ENCODE peak calls at places on chromosome 20, in seven cellular contexts. U, O, A, T, G, L and H are unnamed samples.

GRCh38 chr20:37449276-37449675 is 71.8 kb upstream of the NNAT start:
- DNase-seq in U (no peak), O (no peak), A (no peak), T (no peak), G (no peak), L (no peak), H (no peak)

GRCh38 chr20:48205786-48206185 is 420.5 kb upstream of the SULF2 start:
- DNase-seq in U (no peak), O (no peak), A (no peak), T (no peak), G (no peak), L (no peak), H (no peak)

GRCh38 chr20:15842872-15843271 is 730.4 kb downstream of the KIF16B start:
- DNase-seq in U (no peak), O (peak; percentile 29), A (no peak), T (no peak), G (no peak), L (peak; percentile 19), H (no peak)

GRCh38 chr20:47921306-47922279 is 136.3 kb upstream of the SULF2 start:
- DNase-seq in U (no peak), O (no peak), A (no peak), T (no peak), G (no peak), L (no peak), H (no peak)

GRCh38 chr20:2292711-2293110 is 3.1 kb upstream of the TGM3 start:
- DNase-seq in U (no peak), O (no peak), A (no peak), T (no peak), G (no peak), L (no peak), H (no peak)

GRCh38 chr20:23244207-23244915 is 106.2 kb upstream of the NXT1 start:
- DNase-seq in U (no peak), O (no peak), A (no peak), T (no peak), G (no peak), L (no peak), H (no peak)

GRCh38 chr20:5234978-5235377 is 81.8 kb downstream of the PROKR2 start:
- DNase-seq in U (no peak), O (no peak), A (no peak), T (no peak), G (no peak), L (peak; percentile 40), H (no peak)

GRCh38 chr20:48975955-48976354 is 54.4 kb downstream of the ARFGEF2 start:
- DNase-seq in U (no peak), O (no peak), A (no peak), T (no peak), G (no peak), L (peak; percentile 34), H (no peak)

GRCh38 chr20:23186808-23187207 is 100.7 kb upstream of the CD93 start:
- DNase-seq in U (no peak), O (no peak), A (no peak), T (no peak), G (no peak), L (no peak), H (no peak)

GRCh38 chr20:24890286-24890685 is 58.8 kb upstream of the CST7 start:
- DNase-seq in U (no peak), O (no peak), A (no peak), T (no peak), G (no peak), L (no peak), H (no peak)

GRCh38 chr20:37999526-38000263 is 33.6 kb downstream of the TTI1 start:
- DNase-seq in U (no peak), O (no peak), A (no peak), T (no peak), G (no peak), L (no peak), H (no peak)

GRCh38 chr20:32456869-32457421 is 98.8 kb downstream of the ASXL1 start:
- DNase-seq in U (peak; percentile 22), O (peak; percentile 71), A (peak; percentile 33), T (no peak), G (peak; percentile 95), L (peak; percentile 76), H (no peak)

GRCh38 chr20:38633577-38634093 is 32.0 kb downstream of the ARHGAP40 start:
- DNase-seq in U (peak; percentile 24), O (peak; percentile 72), A (no peak), T (peak; percentile 61), G (peak; percentile 76), L (peak; percentile 51), H (no peak)

GRCh38 chr20:10093087-10093591 is 58.4 kb downstream of the ANKEF1 start:
- DNase-seq in U (no peak), O (peak; percentile 37), A (peak; percentile 67), T (no peak), G (peak; percentile 7), L (peak; percentile 85), H (no peak)

GRCh38 chr20:10060223-10060622 is 25.4 kb downstream of the ANKEF1 start:
- DNase-seq in U (no peak), O (peak; percentile 39), A (no peak), T (no peak), G (no peak), L (peak; percentile 94), H (no peak)

GRCh38 chr20:6767166-6767535 is 335 bp upstream of the BMP2 start:
- DNase-seq in U (no peak), O (no peak), A (no peak), T (no peak), G (no peak), L (no peak), H (no peak)

GRCh38 chr20:63155266-63156165 is 60.4 kb downstream of the YTHDF1 start:
- DNase-seq in U (no peak), O (no peak), A (no peak), T (no peak), G (no peak), L (no peak), H (no peak)